ENCODE peak calls at places on chromosome 1, in four cellular contexts. X, Q, M and K are unnamed samples.

GRCh38 chr1:36457691-36458090 is 6.5 kb downstream of the MRPS15 start:
- DNase-seq in X (no peak), Q (no peak), M (no peak), K (no peak)

GRCh38 chr1:165073402-165074007 is 283.0 kb downstream of the LMX1A start:
- DNase-seq in X (peak), Q (no peak), M (peak), K (peak)

GRCh38 chr1:246564839-246565750 is 966 bp downstream of the TFB2M start:
- DNase-seq in X (no peak), Q (no peak), M (no peak), K (no peak)

GRCh38 chr1:113255728-113256347 is 134.5 kb upstream of the MAGI3 start:
- DNase-seq in X (no peak), Q (no peak), M (no peak), K (no peak)

GRCh38 chr1:230381049-230381467 is 45.1 kb downstream of the PGBD5 start:
- DNase-seq in X (no peak), Q (no peak), M (peak), K (no peak)

GRCh38 chr1:22673486-22674409 is 20.7 kb downstream of the C1QB start:
- DNase-seq in X (peak), Q (peak), M (peak), K (peak)

GRCh38 chr1:30868833-30869435 is 39.6 kb downstream of the SDC3 start:
- DNase-seq in X (no peak), Q (no peak), M (no peak), K (no peak)

GRCh38 chr1:9066945-9067807 is 2.3 kb downstream of the SLC2A5 start:
- DNase-seq in X (no peak), Q (no peak), M (peak), K (peak)

GRCh38 chr1:54272134-54272533 is 72.2 kb downstream of the MRPL37 start:
- DNase-seq in X (no peak), Q (no peak), M (no peak), K (no peak)

GRCh38 chr1:219416598-219417238 is 196.2 kb downstream of the ZC3H11B start:
- DNase-seq in X (peak), Q (peak), M (peak), K (peak)

GRCh38 chr1:46413596-46413985 is 19.5 kb downstream of the FAAH start:
- DNase-seq in X (no peak), Q (peak), M (peak), K (no peak)
- TF ChIP-seq TCF7L2 in X (no peak), Q (no peak), M (no peak), K (no peak)

GRCh38 chr1:107964397-107965111 is 426 bp downstream of the VAV3 start:
- DNase-seq in X (no peak), Q (no peak), M (no peak), K (no peak)
- TF ChIP-seq POLR2AphosphoS5 in X (no peak), Q (no peak), M (no peak), K (no peak)

DNA sequence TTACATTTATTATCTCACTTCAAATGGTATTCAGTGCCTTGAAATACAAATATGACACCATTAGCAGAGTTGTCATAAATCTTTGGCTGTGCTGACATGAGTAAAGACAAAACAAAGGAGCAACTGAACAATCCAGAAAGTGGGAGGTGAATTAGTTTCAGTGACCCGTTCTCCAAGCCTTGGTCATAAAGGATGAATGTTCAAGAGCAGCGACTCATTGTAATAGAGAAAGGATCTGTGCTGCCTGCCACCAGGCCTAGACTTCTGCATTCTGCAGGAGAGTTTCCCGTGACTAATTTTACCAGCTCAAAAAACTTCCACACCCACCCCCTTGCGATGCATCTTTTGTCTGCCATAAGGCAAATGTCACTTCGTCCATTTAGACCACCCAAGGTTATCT is 28.8 kb downstream of the PALMD start:
- DNase-seq in X (no peak), Q (no peak), M (no peak), K (no peak)
- TF ChIP-seq TCF7L2 in X (no peak), Q (no peak), M (no peak), K (no peak)

GRCh38 chr1:117657031-117657430 is 51.2 kb downstream of the TENT5C start:
- DNase-seq in X (no peak), Q (no peak), M (peak), K (peak)
- TF ChIP-seq POLR2AphosphoS5 in X (no peak), Q (no peak), M (no peak), K (no peak)

DNA sequence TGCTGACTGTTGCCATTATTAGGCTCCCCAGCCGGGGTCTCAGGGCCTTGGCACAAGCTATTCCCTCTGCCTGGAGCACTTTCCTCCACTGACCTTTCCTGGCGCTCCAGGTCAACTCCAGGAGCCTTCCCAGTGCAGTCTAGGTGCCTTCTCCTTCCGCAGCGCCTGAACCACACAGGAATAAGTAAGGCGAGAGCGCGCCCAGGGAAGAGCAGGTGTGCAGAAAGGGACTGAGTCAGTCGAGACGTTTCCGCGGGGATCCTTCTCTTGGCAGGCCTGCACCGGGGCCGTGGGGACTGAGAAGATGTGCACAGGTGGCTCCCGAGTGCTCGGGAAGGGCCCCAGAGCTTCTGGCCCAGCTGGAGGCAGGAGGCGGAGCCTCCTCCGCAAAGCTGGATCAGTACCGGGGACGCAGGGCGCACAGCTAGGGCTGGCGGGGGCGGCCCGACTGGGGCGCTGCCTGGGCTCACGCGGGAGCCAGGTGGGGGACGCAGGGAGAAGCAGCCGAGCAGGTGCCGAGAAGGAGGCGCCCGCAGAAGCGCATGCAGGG is 765 bp upstream of the BMP8A start:
- DNase-seq in X (no peak), Q (peak), M (no peak), K (no peak)
- TF ChIP-seq TCF7L2 in X (no peak), Q (no peak), M (no peak), K (no peak)

DNA sequence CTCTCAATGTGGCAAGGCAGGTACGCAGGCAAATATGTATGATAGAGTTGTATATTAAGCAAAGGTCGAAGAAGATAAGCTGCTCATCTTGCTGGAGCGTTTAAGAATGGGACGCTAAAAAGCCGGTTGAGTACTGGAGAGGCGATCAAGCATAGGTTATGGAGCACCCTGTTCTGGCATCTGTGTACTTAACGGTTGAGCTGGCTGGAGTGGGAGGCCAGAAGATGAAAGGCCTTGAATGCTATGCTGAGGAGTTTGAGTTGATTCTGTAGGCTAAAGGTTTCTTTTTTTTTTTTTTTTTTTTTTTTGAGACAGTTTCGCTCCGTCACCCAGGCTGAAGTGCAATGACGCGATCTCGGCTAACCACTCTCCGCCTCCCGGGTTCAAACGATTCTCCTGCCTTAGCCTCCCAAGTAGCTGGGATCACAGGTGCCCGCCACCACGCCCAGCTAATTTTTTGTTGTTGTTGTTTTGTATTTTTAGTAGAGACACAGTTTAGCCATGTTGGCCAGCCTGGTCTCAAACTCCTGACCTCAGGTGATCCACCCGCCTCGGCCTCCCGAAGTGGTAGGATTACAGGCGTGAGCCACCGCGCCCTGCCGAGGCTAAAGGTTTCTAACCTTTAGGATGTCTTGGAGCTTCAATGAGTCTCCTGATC is 849 bp upstream of the KHDC4 start:
- DNase-seq in X (no peak), Q (no peak), M (peak), K (no peak)
- TF ChIP-seq POLR2AphosphoS5 in X (no peak), Q (no peak), M (no peak), K (no peak)

DNA sequence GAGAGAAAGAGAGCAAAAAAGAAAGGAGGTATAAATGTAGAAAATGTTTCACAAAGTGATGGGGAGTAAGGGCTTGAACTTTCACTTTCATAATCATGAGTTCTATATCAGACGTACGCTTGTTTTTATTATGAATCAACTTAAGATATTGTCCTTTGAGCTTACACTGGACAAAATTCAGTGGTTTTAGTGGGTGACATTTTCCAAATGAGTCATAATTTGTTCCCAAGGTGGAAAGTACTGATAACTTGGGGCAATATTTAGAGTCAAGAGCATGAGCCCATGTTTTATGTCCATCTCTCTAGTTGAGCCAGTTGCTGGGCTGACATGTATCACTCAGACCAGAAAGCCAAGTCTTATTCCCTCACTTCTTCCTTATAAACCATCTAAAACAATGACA is 161.6 kb downstream of the CHRM3 start:
- DNase-seq in X (no peak), Q (no peak), M (no peak), K (no peak)
- TF ChIP-seq TCF7L2 in X (no peak), Q (no peak), M (no peak), K (no peak)